ENCODE peak calls at places on chromosome 4, in eight cellular contexts. J is activated naive CD4-positive, alpha-beta T cell treated with anti-CD3 and anti-CD28 coated beads, Interleukin-2, amount 50 U/mL, for 72 hours; U is immature natural killer cell; Y is omental fat pad; G is stimulated activated CD4-positive, alpha-beta T cell treated with anti-CD3 and anti-CD28 coated beads, Interleukin-1b, Interleukin-23, amount 100 ng/mL, for 24 hours; E is NCI-H1105; A is trophoblast cell; R is T-helper 2 cell. L is an unnamed sample.
A peak's percentile ranks its signal among the peaks of the same experiment; 100 is the strongest.

GRCh38 chr4:167101035-167101434 is 133.3 kb downstream of the SPOCK3 start:
- DNase-seq in A (no peak), G (no peak), R (no peak), Y (no peak), E (no peak), U (no peak), J (no peak), L (no peak)

GRCh38 chr4:172845281-172845680 is 323.3 kb upstream of the GALNT7 start:
- DNase-seq in G (no peak), U (no peak), A (no peak), E (no peak), J (no peak), Y (no peak), R (no peak), L (no peak)

GRCh38 chr4:36208884-36209473 is 35.3 kb downstream of the ARAP2 start:
- DNase-seq in E (no peak), J (no peak), Y (no peak), G (no peak), R (peak; percentile 54), A (no peak), U (peak; percentile 54), L (no peak)

GRCh38 chr4:105971032-105971431 is 75.8 kb downstream of the NPNT start:
- DNase-seq in Y (no peak), J (no peak), G (no peak), U (no peak), R (no peak), A (no peak), E (no peak), L (no peak)

GRCh38 chr4:184824081-184824775 is 1.5 kb downstream of the ACSL1 start:
- DNase-seq in E (no peak), Y (no peak), A (no peak), U (no peak), J (no peak), G (no peak), R (no peak), L (no peak)

GRCh38 chr4:123653211-123653610 is 256.6 kb downstream of the SPRY1 start:
- DNase-seq in G (no peak), J (no peak), A (no peak), U (no peak), R (no peak), Y (no peak), E (no peak), L (no peak)

GRCh38 chr4:5708829-5709680 is 696 bp upstream of the EVC2 start:
- DNase-seq in Y (no peak), R (no peak), A (no peak), G (no peak), U (no peak), J (no peak), E (no peak), L (no peak)

GRCh38 chr4:148447672-148448071 is 5.5 kb upstream of the NR3C2 start:
- DNase-seq in J (no peak), U (no peak), Y (no peak), A (peak; percentile 13), E (no peak), R (peak; percentile 30), G (no peak), L (no peak)

GRCh38 chr4:149371021-149371420 is 444.6 kb downstream of the IQCM start:
- DNase-seq in E (peak; percentile 17), Y (no peak), U (no peak), R (no peak), A (peak; percentile 71), G (no peak), J (no peak), L (peak; percentile 60)

GRCh38 chr4:137070614-137071013 is 461.7 kb downstream of the PCDH18 start:
- DNase-seq in R (no peak), Y (no peak), G (no peak), A (no peak), U (no peak), J (no peak), E (no peak), L (no peak)

GRCh38 chr4:63619771-63620170 is 789.5 kb downstream of the TECRL start:
- DNase-seq in U (no peak), J (no peak), R (no peak), Y (no peak), A (no peak), E (no peak), G (no peak), L (no peak)